ENCODE peak calls at places on chromosomes 5 and 9, in five cellular contexts. R, S, H, F and T are unnamed samples. For H3K9me3, the result is how much of the 10 kb centered on the place peaks cover.

GRCh38 chr5:64883912-64884311 is 115.2 kb downstream of the CWC27 start:
- DNase-seq in R (no peak), H (no peak), S (no peak), F (no peak), T (no peak)

GRCh38 chr9:134688231-134688630 is 46.6 kb downstream of the COL5A1 start:
- DNase-seq in H (no peak), F (no peak), S (no peak), R (no peak), T (no peak)

GRCh38 chr9:110746211-110746930 is 77.8 kb downstream of the MUSK start:
- DNase-seq in R (no peak), F (no peak), S (no peak), H (no peak), T (no peak)

GRCh38 chr9:14222149-14222835 is 91.6 kb downstream of the NFIB start:
- DNase-seq in R (no peak), S (no peak), H (no peak), F (no peak), T (no peak)

GRCh38 chr9:682633-683508 is 158.6 kb upstream of the DMRT1 start:
- DNase-seq in S (no peak), H (peak), F (no peak), R (peak), T (no peak)

GRCh38 chr5:137199966-137200365 is 299.2 kb downstream of the SPOCK1 start:
- DNase-seq in H (no peak), R (no peak), S (no peak), F (no peak), T (no peak)

GRCh38 chr5:104778-105296 is 12.9 kb downstream of the PLEKHG4B start:
- DNase-seq in F (no peak), S (no peak), H (no peak), R (no peak), T (no peak)

GRCh38 chr5:14444988-14445387 is 136.6 kb upstream of the OTULINL start:
- DNase-seq in S (no peak), F (no peak), H (no peak), R (no peak), T (no peak)

GRCh38 chr9:35960029-35960655 is 2.2 kb upstream of the OR2S2 start:
- DNase-seq in F (no peak), R (no peak), H (no peak), S (no peak), T (no peak)

GRCh38 chr9:89461302-89461701 is 36.6 kb downstream of the SEMA4D start:
- DNase-seq in H (no peak), F (no peak), S (no peak), R (no peak), T (no peak)

GRCh38 chr5:143585970-143586369 is 182.5 kb upstream of the NR3C1 start:
- DNase-seq in S (no peak), H (no peak), F (no peak), R (no peak), T (no peak)

GRCh38 chr5:131548190-131548589 is 86.8 kb downstream of the RAPGEF6 start:
- DNase-seq in F (no peak), S (no peak), R (no peak), H (no peak), T (no peak)

GRCh38 chr5:175548899-175549311 is 70.5 kb downstream of the SFXN1 start:
- DNase-seq in S (no peak), H (no peak), R (no peak), F (no peak), T (no peak)
- TF ChIP-seq POLR2A in S (no peak), H (no peak), R (no peak), F (no peak), T (no peak)

GRCh38 chr5:141392429-141393198 is at the start of gene PCDHGA8:
- DNase-seq in R (no peak), H (no peak), S (no peak), F (no peak), T (no peak)
- H3K9me3 ChIP-seq in R (half or more), H (half or more), S (half or more), F (under half), T (under half)

GRCh38 chr9:118321823-118322222 is 617.6 kb downstream of the TLR4 start:
- DNase-seq in H (no peak), R (no peak), F (no peak), S (no peak), T (no peak)
- TF ChIP-seq CTCF in H (no peak), R (no peak), F (no peak), S (no peak), T (no peak)

DNA sequence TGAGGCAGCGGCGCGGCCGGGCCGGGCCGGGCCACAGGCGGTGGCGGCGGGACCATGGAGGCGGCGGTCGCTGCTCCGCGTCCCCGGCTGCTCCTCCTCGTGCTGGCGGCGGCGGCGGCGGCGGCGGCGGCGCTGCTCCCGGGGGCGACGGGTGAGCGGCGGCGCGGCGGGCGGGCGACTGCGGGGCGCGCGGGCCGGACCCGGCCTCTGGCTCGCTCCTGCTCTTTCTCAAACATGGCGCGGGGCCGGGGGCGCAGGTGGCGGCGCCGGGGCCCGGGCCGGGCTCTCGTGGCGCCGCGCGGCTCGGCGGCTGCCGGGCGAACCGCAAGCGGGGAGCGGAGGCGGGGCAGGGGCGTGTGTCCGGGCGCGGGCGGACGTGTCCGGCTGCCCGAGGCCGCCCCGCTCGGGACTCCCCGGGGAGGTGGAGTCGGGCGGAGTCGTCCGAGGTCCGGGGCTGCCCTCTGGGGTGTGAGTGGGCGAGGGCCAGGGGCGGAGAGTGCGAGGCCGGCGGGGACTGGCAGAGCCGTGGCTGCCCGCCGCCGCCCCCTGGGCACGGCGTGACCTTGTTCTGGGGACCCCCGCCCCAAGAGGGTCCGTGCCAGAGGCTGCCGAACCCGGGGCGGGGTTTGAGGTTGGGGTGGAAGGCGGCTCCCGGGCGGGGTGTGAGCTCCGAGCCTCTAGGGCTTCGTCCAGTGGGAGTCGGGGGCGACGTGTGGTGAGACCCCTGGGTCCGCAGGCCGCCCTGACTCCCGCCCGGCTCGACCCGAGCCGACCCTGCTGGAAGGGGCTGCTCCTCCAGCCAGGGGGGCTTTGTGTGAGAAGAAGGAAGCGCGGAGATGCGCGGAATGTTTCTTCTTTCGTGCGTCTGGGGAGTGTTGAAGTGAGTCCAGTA is 485 bp downstream of the TGFBR1 start:
- DNase-seq in R (peak), H (peak), S (peak), F (peak), T (peak)
- TF ChIP-seq POLR2A in R (peak), H (no peak), S (no peak), F (no peak), T (no peak)

GRCh38 chr5:141356950-141357349 is 2.1 kb downstream of the PCDHGA4 start:
- DNase-seq in F (no peak), R (no peak), S (no peak), H (no peak), T (no peak)

GRCh38 chr5:141354900-141355469 is at the start of gene PCDHGA4:
- DNase-seq in S (no peak), F (no peak), H (no peak), R (no peak), T (no peak)

GRCh38 chr5:141356133-141356532 is 1.3 kb downstream of the PCDHGA4 start:
- DNase-seq in F (no peak), H (no peak), R (no peak), S (no peak), T (no peak)

GRCh38 chr5:141351591-141351990 is 1.7 kb downstream of the PCDHGB1 start:
- DNase-seq in H (no peak), S (no peak), R (no peak), F (no peak), T (no peak)

DNA sequence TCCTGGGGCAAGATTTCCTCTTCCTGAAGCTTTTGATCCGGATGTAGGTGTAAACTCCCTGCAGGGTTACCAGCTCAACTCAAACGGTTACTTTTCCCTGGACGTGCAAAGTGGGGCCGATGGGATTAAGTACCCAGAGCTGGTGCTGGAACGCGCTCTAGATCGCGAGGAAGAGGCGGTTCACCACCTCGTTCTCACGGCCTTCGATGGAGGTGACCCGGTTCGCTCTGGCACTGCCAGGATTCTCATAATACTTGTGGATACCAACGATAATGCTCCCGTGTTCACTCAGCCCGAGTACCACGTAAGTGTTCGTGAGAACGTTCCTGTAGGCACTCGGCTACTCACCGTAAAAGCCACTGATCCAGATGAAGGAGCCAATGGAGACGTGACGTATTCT is 820 bp downstream of the PCDHGA4 start:
- DNase-seq in S (no peak), H (no peak), R (no peak), F (no peak), T (no peak)
- H3K9me3 ChIP-seq in S (half or more), H (half or more), R (half or more), F (under half), T (under half)

GRCh38 chr9:21993893-21994525 is at the start of gene CDKN2A:
- DNase-seq in H (peak), F (no peak), S (no peak), R (peak), T (no peak)
- TF ChIP-seq CTCF in H (no peak), F (no peak), S (no peak), R (no peak), T (no peak)

DNA sequence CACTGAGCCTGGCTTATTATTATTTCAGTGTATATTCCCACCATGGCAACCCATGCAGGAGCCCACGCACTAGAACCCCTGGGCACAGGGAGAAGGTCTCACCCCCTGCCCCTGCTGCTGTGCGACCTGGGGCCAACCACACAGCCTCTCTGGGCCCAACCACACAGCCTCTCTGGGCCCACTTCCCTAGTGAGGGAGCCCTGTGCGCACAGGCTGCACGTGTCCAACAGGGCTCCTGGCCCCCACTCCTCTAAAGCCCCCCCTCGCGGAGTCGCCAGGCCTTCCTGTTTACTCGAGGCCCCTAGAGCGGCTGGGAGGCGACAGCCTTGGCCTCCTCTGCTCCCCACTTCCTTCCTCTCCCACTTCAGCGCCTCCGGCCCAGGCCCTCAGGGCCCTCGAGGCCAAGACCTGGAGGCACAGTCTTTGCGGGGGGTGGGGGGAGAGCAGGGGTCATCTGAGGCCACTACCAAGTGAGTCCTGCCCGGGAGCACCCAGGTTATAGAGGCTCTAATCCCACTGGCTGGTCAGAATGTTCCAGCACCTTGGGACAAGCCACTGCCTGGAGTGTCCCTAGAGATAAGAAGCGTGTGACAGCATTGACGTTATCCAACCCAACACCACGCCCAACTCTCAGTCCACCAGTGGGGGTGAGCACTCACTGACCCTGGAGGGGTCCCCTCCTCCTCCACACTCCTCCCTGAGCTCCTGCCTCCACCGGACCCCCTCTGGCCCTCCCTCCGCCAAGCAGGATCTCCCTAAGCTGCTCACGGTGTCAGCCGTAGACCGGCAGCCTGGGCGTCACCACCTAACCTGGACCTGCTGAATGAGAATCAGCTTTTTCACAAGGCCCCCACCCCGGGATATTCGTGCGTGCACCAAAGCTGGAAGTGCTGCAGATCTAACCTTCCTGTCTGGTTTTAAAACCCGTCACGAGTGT is 7.9 kb upstream of the ENG start:
- DNase-seq in F (peak), R (peak), S (no peak), H (peak), T (no peak)
- TF ChIP-seq POLR2A in F (no peak), R (peak), S (no peak), H (no peak), T (no peak)

GRCh38 chr9:113057193-113057592 is 669 bp upstream of the ZFP37 start:
- DNase-seq in R (no peak), S (no peak), F (no peak), H (no peak), T (no peak)

GRCh38 chr9:113056191-113057106 is at the start of gene ZFP37:
- DNase-seq in S (peak), R (peak), F (peak), H (peak), T (peak)
- H3K9me3 ChIP-seq in S (under half), R (half or more), F (under half), H (half or more), T (under half)

GRCh38 chr5:147989239-147989638 is 74.5 kb upstream of the SPINK5 start:
- DNase-seq in R (no peak), S (no peak), H (no peak), F (no peak), T (no peak)

GRCh38 chr5:147986134-147986757 is 77.5 kb upstream of the SPINK5 start:
- DNase-seq in F (no peak), H (no peak), S (no peak), R (no peak), T (no peak)

GRCh38 chr5:147985593-147985992 is 78.2 kb upstream of the SPINK5 start:
- DNase-seq in R (no peak), S (no peak), H (no peak), F (no peak), T (no peak)

GRCh38 chr5:147995846-147996245 is 67.9 kb upstream of the SPINK5 start:
- DNase-seq in R (no peak), F (no peak), H (no peak), S (no peak), T (no peak)

GRCh38 chr5:147989977-147990376 is 73.8 kb upstream of the SPINK5 start:
- DNase-seq in R (no peak), H (no peak), S (no peak), F (no peak), T (no peak)
- TF ChIP-seq CTCF in R (no peak), H (no peak), S (no peak), F (no peak), T (no peak)

GRCh38 chr9:136486131-136486530 is 3.3 kb upstream of the SEC16A start:
- DNase-seq in R (no peak), F (no peak), S (no peak), H (no peak), T (no peak)
- TF ChIP-seq POLR2A in R (no peak), F (no peak), S (no peak), H (no peak), T (no peak)